ENCODE peak calls at places on chromosomes 13 and 19, in four cellular contexts. T is activated CD8-positive, alpha-beta memory T cell treated with anti-CD3 and anti-CD28 coated beads, Interleukin-2, amount 10 ng/mL, durations not matched to agents 7 days and 5 days; P is pancreas; R is activated T-cell treated with anti-CD3 and anti-CD28 coated beads, Interleukin-2, amount 50 U/mL, for 4 hours. B is an unnamed sample.

GRCh38 chr19:45103625-45104319 is 10.8 kb downstream of the PPP1R37 start:
- ATAC-seq in T (peak; percentile 24), P (peak; percentile 56), R (peak; percentile 33), B (peak; percentile 42)

GRCh38 chr19:474126-475078 is 13.6 kb upstream of the SHC2 start:
- ATAC-seq in T (no peak), P (no peak), R (no peak), B (no peak)

GRCh38 chr13:34294483-34295129 is 476.7 kb downstream of the RFC3 start:
- ATAC-seq in T (no peak), P (peak; percentile 66), R (no peak), B (no peak)

GRCh38 chr13:50916701-50917184 is 7.2 kb downstream of the RNASEH2B start:
- ATAC-seq in T (no peak), P (peak; percentile 52), R (no peak), B (peak; percentile 50)

GRCh38 chr19:19137556-19138109 is 645 bp downstream of the TMEM161A start:
- ATAC-seq in T (no peak), P (peak; percentile 22), R (no peak), B (peak; percentile 6)

GRCh38 chr13:48043789-48044503 is 6.4 kb downstream of the NUDT15 start:
- ATAC-seq in T (peak; percentile 91), P (no peak), R (peak; percentile 27), B (no peak)

GRCh38 chr13:84187626-84188025 is 305.4 kb upstream of the SLITRK1 start:
- ATAC-seq in T (no peak), P (no peak), R (no peak), B (no peak)

GRCh38 chr13:20462533-20462915 is 63.1 kb downstream of the CRYL1 start:
- ATAC-seq in T (no peak), P (no peak), R (no peak), B (no peak)

GRCh38 chr19:39951686-39952085 is 17.3 kb upstream of the FCGBP start:
- ATAC-seq in T (no peak), P (no peak), R (peak; percentile 31), B (no peak)

GRCh38 chr13:45243072-45243471 is 42.2 kb upstream of the KCTD4 start:
- ATAC-seq in T (no peak), P (no peak), R (no peak), B (no peak)

GRCh38 chr13:108278466-108278865 is 8.9 kb downstream of the TNFSF13B start:
- ATAC-seq in T (no peak), P (no peak), R (no peak), B (no peak)

GRCh38 chr13:94967183-94968039 is 255.1 kb upstream of the SOX21 start:
- ATAC-seq in T (peak; percentile 64), P (peak; percentile 65), R (peak; percentile 77), B (peak; percentile 58)